ENCODE peak calls at places on chromosomes 16 and 17, in eight cellular contexts. M, Y, U, K, X, I, H and W are unnamed samples.

GRCh38 chr16:64478258-64478906 is 643.5 kb downstream of the CDH11 start:
- DNase-seq in Y (no peak), H (no peak), X (no peak), U (peak; percentile 11), I (no peak), K (peak; percentile 54), M (no peak), W (no peak)

GRCh38 chr17:16281351-16281750 is 64.3 kb downstream of the PIGL start:
- DNase-seq in X (no peak), K (peak; percentile 96), H (no peak), Y (no peak), M (no peak), U (no peak), I (no peak), W (no peak)

GRCh38 chr17:33444731-33445130 is 151.6 kb upstream of the ASIC2 start:
- DNase-seq in H (no peak), M (no peak), U (no peak), Y (no peak), I (no peak), X (no peak), K (no peak), W (no peak)

GRCh38 chr16:1579214-1579613 is 32.7 kb downstream of the IFT140 start:
- DNase-seq in H (no peak), K (no peak), X (no peak), I (no peak), Y (no peak), M (no peak), U (peak; percentile 10), W (no peak)

GRCh38 chr16:27486760-27487159 is 63.0 kb downstream of the GTF3C1 start:
- DNase-seq in X (no peak), Y (no peak), I (no peak), H (no peak), K (no peak), U (no peak), M (no peak), W (no peak)

GRCh38 chr17:81898029-81898866 is 3.8 kb upstream of the NPB start:
- DNase-seq in M (no peak), Y (no peak), U (peak; percentile 87), I (no peak), K (peak; percentile 81), X (no peak), H (no peak), W (no peak)

GRCh38 chr17:80706454-80706853 is 161.8 kb downstream of the RPTOR start:
- DNase-seq in Y (no peak), H (no peak), U (no peak), I (no peak), K (no peak), X (no peak), M (no peak), W (no peak)

GRCh38 chr17:72187544-72187943 is 66.7 kb downstream of the SOX9 start:
- DNase-seq in X (no peak), H (peak; percentile 70), Y (peak; percentile 48), I (no peak), K (peak; percentile 9), M (peak; percentile 48), U (no peak), W (peak; percentile 56)

GRCh38 chr16:30185141-30185682 is 1.8 kb downstream of the CORO1A start:
- DNase-seq in I (no peak), X (peak; percentile 66), H (no peak), K (no peak), M (peak; percentile 52), U (no peak), Y (no peak), W (no peak)

GRCh38 chr16:20291807-20292206 is 35.5 kb downstream of the GP2 start:
- DNase-seq in H (no peak), X (no peak), Y (no peak), U (no peak), M (no peak), I (no peak), K (no peak), W (no peak)

GRCh38 chr16:80938035-80938927 is 68.4 kb downstream of the CMC2 start:
- DNase-seq in Y (peak; percentile 38), I (no peak), H (peak; percentile 32), K (peak; percentile 94), U (peak; percentile 50), X (peak; percentile 88), M (no peak), W (peak; percentile 53)

GRCh38 chr16:10218490-10219206 is 36.4 kb upstream of the GRIN2A start:
- DNase-seq in H (no peak), K (no peak), X (no peak), Y (no peak), U (no peak), M (no peak), I (no peak), W (no peak)

GRCh38 chr17:14310584-14310983 is 9.7 kb downstream of the HS3ST3B1 start:
- DNase-seq in I (no peak), M (no peak), H (no peak), X (no peak), Y (no peak), K (no peak), U (no peak), W (no peak)

GRCh38 chr17:14307560-14308024 is 6.7 kb downstream of the HS3ST3B1 start:
- DNase-seq in K (peak; percentile 83), X (no peak), I (no peak), U (no peak), H (no peak), Y (no peak), M (no peak), W (no peak)

GRCh38 chr17:14310101-14310500 is 9.2 kb downstream of the HS3ST3B1 start:
- DNase-seq in M (no peak), U (no peak), X (no peak), I (no peak), H (no peak), K (no peak), Y (no peak), W (no peak)

GRCh38 chr17:14308636-14308964 is 7.7 kb downstream of the HS3ST3B1 start:
- DNase-seq in K (no peak), I (no peak), U (no peak), X (no peak), Y (no peak), H (no peak), M (no peak), W (no peak)

DNA sequence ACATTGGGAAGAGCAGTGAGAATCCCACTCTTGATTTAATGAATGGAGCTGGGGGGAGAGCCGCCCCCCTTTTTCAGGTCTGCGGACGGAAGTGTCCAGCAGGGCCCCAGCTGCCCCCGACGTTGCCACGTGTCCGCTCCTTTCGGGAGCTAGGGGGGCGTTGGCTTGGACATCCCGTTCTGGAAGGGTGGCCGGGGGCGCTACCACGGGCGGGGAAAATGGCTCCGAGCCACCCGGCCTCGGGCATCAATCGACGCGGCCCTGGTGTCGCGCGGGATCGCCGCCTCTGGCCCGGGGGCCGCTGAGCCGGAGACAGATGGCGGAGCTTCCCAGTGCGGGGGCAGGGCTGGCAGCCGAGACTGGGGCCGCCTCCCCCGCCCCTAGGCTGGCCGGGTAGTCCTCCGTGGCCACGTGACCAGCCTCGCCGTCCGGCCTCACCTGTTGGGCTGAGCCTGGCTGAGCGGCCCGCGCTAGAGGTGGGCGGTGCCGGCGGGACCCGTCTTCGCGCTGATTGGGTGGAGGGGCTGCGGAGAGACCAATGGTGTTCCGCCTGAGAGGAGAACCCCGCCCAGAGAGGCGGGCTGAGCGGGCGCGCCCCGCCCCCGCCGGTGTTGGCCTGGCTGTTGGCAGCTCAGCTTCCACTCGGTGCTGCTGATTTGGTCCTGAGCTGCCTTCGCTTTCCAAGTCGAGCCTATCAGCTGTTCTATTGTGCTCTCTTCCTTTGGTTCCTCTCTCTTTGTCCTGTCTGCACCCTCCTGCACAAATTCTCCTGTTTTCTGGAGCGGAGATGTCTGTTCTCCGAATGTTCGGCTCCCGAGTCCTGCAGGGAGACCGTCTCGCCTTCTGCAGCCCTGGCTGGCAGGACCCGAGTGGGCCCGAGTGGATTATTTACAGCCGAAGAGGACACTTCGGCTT is 8.3 kb downstream of the HS3ST3B1 start:
- DNase-seq in Y (peak; percentile 95), U (peak; percentile 39), H (peak; percentile 90), X (peak; percentile 86), M (peak; percentile 98), K (peak; percentile 89), I (peak; percentile 24), W (peak; percentile 61)
- H3K4me3 ChIP-seq in Y (peak overlapping the region; percentile 43), U (no peak overlapping the region), H (peak overlapping the region; percentile 59), X (peak overlapping the region; percentile 42), M (peak overlapping the region; percentile 58), K (peak overlapping the region; percentile 40), I (peak overlapping the region; percentile 60), W (peak overlapping the region; percentile 34)

DNA sequence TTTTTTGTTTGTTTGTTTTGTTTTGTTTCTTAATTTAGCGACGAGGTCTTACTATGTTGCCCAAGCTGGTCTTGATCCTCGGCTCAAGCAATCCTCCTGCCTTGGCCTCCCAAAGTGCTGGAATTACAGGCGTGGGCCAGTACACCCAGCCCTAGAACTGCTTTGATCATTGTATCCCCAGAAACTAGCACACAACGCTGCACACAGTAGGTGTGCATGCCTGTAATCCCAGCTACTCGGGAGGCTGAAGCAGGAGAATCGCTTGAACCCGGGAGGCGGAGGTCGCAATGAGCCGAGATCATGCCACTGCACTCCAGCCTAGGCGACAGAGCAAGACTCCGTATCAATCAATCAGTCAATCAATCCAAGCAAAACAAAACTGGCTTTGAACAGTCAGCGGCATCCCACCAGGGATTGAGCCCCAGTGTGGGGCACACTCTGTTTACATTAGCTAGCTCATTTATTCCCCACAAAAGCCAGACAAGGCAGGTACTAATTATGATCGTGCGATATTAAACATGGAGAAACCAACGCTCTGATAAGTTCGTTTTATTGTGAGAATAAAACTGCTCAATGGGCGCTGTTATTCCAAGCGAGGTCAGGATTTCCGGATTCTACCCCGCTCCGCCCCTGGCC is 553 bp upstream of the VPS4A start:
- DNase-seq in Y (no peak), K (no peak), I (no peak), H (no peak), M (peak; percentile 48), X (no peak), U (no peak), W (no peak)
- TF ChIP-seq POLR2A in Y (no peak), K (no peak), I (no peak), H (no peak), M (no peak), X (no peak), U (no peak), W (no peak)

DNA sequence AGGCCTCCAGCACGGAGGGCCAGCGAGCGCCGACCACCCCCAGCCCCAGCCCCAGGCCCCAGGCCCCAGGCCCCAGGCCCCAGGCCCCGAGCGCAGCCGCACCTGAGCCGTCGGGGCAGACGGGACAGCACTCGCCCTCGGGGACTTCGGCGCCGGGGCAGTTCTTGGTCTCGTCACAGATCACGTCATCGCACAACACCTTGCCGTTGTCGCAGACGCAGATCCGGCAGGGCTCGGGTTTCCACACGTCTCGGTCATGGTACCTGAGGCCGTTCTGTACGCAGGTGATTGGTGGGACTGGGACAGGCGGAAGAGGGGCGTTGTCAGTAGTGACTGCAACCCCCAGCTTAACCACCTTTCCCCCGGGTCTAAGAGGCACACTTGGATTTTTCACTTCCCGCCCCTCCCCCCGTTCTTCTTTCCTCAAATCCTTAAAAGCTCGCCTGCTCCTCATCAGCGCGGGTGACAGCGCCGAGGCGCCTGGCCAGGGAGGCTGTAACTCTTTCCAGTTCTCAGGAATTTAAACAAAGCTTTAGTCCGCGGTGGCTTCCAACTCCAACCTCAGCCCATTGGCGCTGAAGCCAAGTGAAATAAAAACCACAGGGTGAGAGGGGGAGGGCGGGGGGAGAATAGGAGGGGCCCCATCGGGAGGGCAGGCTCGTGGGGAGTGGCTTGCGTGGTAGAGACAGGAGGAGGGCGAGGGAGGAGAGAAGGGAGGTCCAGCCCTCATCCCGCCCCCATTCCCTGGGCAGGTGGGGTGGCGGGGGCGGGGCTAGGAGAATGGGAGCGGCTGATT is 1.6 kb downstream of the COL1A1 start:
- DNase-seq in Y (peak; percentile 95), M (peak; percentile 91), U (peak; percentile 91), K (peak; percentile 93), H (peak; percentile 90), I (peak; percentile 41), X (peak; percentile 99), W (peak; percentile 92)
- H3K4me3 ChIP-seq in Y (peak overlapping the region; percentile 64), M (peak overlapping the region; percentile 53), U (peak overlapping the region; percentile 47), K (peak overlapping the region; percentile 80), H (peak overlapping the region; percentile 51), I (peak overlapping the region; percentile 55), X (peak overlapping the region; percentile 82), W (peak overlapping the region; percentile 69)

GRCh38 chr17:17694229-17695081 is 13.2 kb downstream of the RAI1 start:
- DNase-seq in X (peak; percentile 90), U (peak; percentile 81), K (peak; percentile 55), I (no peak), H (peak; percentile 80), Y (peak; percentile 75), M (peak; percentile 77), W (peak; percentile 52)
- TF ChIP-seq POLR2A in X (peak; percentile 54), U (peak; percentile 56), K (peak; percentile 80), I (peak; percentile 35), H (peak; percentile 71), Y (peak; percentile 39), M (peak; percentile 59), W (peak; percentile 20)